ENCODE peak calls at places on chromosomes 12 and 14, in six cellular contexts. B is HS-5, D is T-helper 1 cell, M is ELR, I is dorsolateral prefrontal cortex, P is SHP77. H is an unnamed sample.

GRCh38 chr14:103056322-103057027 is 874 bp downstream of the CDC42BPB start:
- DNase-seq in M (peak), I (no peak), P (no peak), D (no peak), B (no peak), H (no peak)

GRCh38 chr14:97107070-97107469 is 309.9 kb downstream of the VRK1 start:
- DNase-seq in M (peak), D (no peak), P (no peak), I (no peak), B (no peak), H (peak)

GRCh38 chr12:116665666-116666304 is 72.1 kb downstream of the SPRING1 start:
- DNase-seq in D (no peak), I (no peak), B (no peak), P (no peak), M (no peak), H (no peak)

GRCh38 chr12:111404362-111405148 is 1.2 kb upstream of the SH2B3 start:
- DNase-seq in M (peak), B (no peak), D (peak), P (no peak), I (no peak), H (no peak)

GRCh38 chr12:6226701-6227096 is 26.5 kb downstream of the CD9 start:
- DNase-seq in P (no peak), D (no peak), B (no peak), M (no peak), I (no peak), H (no peak)

GRCh38 chr12:23640754-23641153 is 308.7 kb downstream of the SOX5 start:
- DNase-seq in P (no peak), M (no peak), I (no peak), B (no peak), D (no peak), H (no peak)

GRCh38 chr12:132393245-132393795 is 63.9 kb upstream of the GALNT9 start:
- DNase-seq in M (no peak), D (no peak), P (no peak), B (no peak), I (peak), H (no peak)

GRCh38 chr14:101123639-101124525 is 220.4 kb upstream of the RTL1 start:
- DNase-seq in B (no peak), D (no peak), I (peak), M (no peak), P (no peak), H (no peak)

GRCh38 chr14:49464885-49465284 is 121.3 kb downstream of the RPS29 start:
- DNase-seq in I (no peak), B (no peak), D (no peak), P (no peak), M (peak), H (no peak)

GRCh38 chr12:45990468-45991288 is at the start of gene SCAF11:
- DNase-seq in P (peak), M (peak), I (peak), D (peak), B (peak), H (peak)

GRCh38 chr12:120500577-120500976 is 4.7 kb downstream of the DYNLL1 start:
- DNase-seq in P (no peak), D (no peak), M (no peak), B (no peak), I (no peak), H (no peak)

GRCh38 chr12:48765753-48766162 is 23.1 kb downstream of the ADCY6 start:
- DNase-seq in B (no peak), D (no peak), P (no peak), I (no peak), M (peak), H (no peak)

GRCh38 chr12:53052419-53053222 is 2.8 kb downstream of the TNS2 start:
- DNase-seq in B (no peak), M (peak), I (peak), P (peak), D (no peak), H (no peak)

GRCh38 chr12:113149361-113150150 is at the start of gene CFAP73:
- DNase-seq in P (peak), I (peak), M (peak), B (no peak), D (no peak), H (peak)

GRCh38 chr12:113285679-113286645 is 48.9 kb downstream of the SLC8B1 start:
- DNase-seq in M (no peak), B (no peak), I (no peak), D (no peak), P (no peak), H (no peak)

GRCh38 chr14:75459099-75459741 is 31.4 kb downstream of the JDP2 start:
- DNase-seq in D (no peak), B (no peak), P (no peak), I (no peak), M (no peak), H (no peak)

GRCh38 chr12:47214771-47215170 is 135.0 kb upstream of the AMIGO2 start:
- DNase-seq in M (no peak), B (no peak), D (no peak), P (no peak), I (no peak), H (no peak)

GRCh38 chr12:112978163-112979081 is at the start of gene OAS2:
- DNase-seq in D (peak), B (peak), I (no peak), M (peak), P (no peak), H (peak)

GRCh38 chr12:5348491-5348890 is 83.4 kb upstream of the NTF3 start:
- DNase-seq in P (no peak), D (no peak), B (no peak), I (no peak), M (no peak), H (no peak)

GRCh38 chr12:31228811-31229792 is 96.8 kb downstream of the SINHCAF start:
- DNase-seq in M (no peak), I (no peak), D (no peak), P (no peak), B (no peak), H (no peak)